ENCODE peak calls at places on chromosomes 16 and 17, in seven cellular contexts. One of them, this sample, is unnamed. For H3K4me1 and H3K9me3, the result is how much of the 10 kb centered on the place peaks cover.

GRCh38 chr17:13429201-13429600 is 172.5 kb downstream of the HS3ST3A1 start:
- DNase-seq in ovary: no peak
- DNase-seq in left ventricle myocardium inferior: no peak
- DNase-seq in suprapubic skin: no peak
- DNase-seq in mucosa of descending colon: no peak
- DNase-seq in fibroblast of lung: peak
- DNase-seq in spleen: no peak
- DNase-seq in this sample: no peak

GRCh38 chr17:32264140-32264799 is 1.4 kb upstream of the RHBDL3 start:
- DNase-seq in ovary: no peak
- DNase-seq in left ventricle myocardium inferior: no peak
- DNase-seq in suprapubic skin: no peak
- DNase-seq in mucosa of descending colon: no peak
- DNase-seq in fibroblast of lung: no peak
- DNase-seq in spleen: no peak
- DNase-seq in this sample: no peak

GRCh38 chr16:84234656-84235285 is 5.0 kb downstream of the KCNG4 start:
- DNase-seq in ovary: peak
- DNase-seq in left ventricle myocardium inferior: no peak
- DNase-seq in suprapubic skin: no peak
- DNase-seq in mucosa of descending colon: no peak
- DNase-seq in fibroblast of lung: peak
- DNase-seq in spleen: no peak
- DNase-seq in this sample: no peak

GRCh38 chr17:78958556-78959191 is 21.0 kb downstream of the LGALS3BP start:
- DNase-seq in ovary: no peak
- DNase-seq in left ventricle myocardium inferior: no peak
- DNase-seq in suprapubic skin: no peak
- DNase-seq in mucosa of descending colon: peak
- DNase-seq in fibroblast of lung: no peak
- DNase-seq in spleen: no peak
- DNase-seq in this sample: no peak

GRCh38 chr17:82440991-82441627 is 9.4 kb downstream of the CYBC1 start:
- DNase-seq in ovary: no peak
- DNase-seq in left ventricle myocardium inferior: no peak
- DNase-seq in suprapubic skin: no peak
- DNase-seq in mucosa of descending colon: peak
- DNase-seq in fibroblast of lung: peak
- DNase-seq in spleen: peak
- DNase-seq in this sample: no peak

GRCh38 chr17:17376362-17376761 is 73.2 kb downstream of the NT5M start:
- DNase-seq in ovary: no peak
- DNase-seq in left ventricle myocardium inferior: no peak
- DNase-seq in suprapubic skin: no peak
- DNase-seq in mucosa of descending colon: no peak
- DNase-seq in fibroblast of lung: peak
- DNase-seq in spleen: peak
- DNase-seq in this sample: no peak

GRCh38 chr17:70172921-70173320 is 3.6 kb downstream of the KCNJ2 start:
- DNase-seq in ovary: no peak
- DNase-seq in left ventricle myocardium inferior: no peak
- DNase-seq in suprapubic skin: no peak
- DNase-seq in mucosa of descending colon: no peak
- DNase-seq in fibroblast of lung: no peak
- DNase-seq in spleen: no peak
- DNase-seq in this sample: no peak

GRCh38 chr17:1216209-1216937 is 36.6 kb upstream of the ABR start:
- DNase-seq in ovary: no peak
- DNase-seq in left ventricle myocardium inferior: no peak
- DNase-seq in suprapubic skin: no peak
- DNase-seq in mucosa of descending colon: no peak
- DNase-seq in fibroblast of lung: no peak
- DNase-seq in spleen: peak
- DNase-seq in this sample: no peak

GRCh38 chr17:77882481-77883212 is 75.9 kb upstream of the TNRC6C start:
- DNase-seq in ovary: no peak
- DNase-seq in left ventricle myocardium inferior: peak
- DNase-seq in suprapubic skin: no peak
- DNase-seq in mucosa of descending colon: peak
- DNase-seq in fibroblast of lung: peak
- DNase-seq in spleen: peak
- DNase-seq in this sample: no peak

GRCh38 chr17:77898521-77899434 is 59.7 kb upstream of the TNRC6C start:
- DNase-seq in ovary: peak
- DNase-seq in left ventricle myocardium inferior: no peak
- DNase-seq in suprapubic skin: no peak
- DNase-seq in mucosa of descending colon: no peak
- DNase-seq in fibroblast of lung: no peak
- DNase-seq in spleen: no peak
- DNase-seq in this sample: no peak

GRCh38 chr16:8080817-8081216 is 509.5 kb downstream of the TMEM114 start:
- DNase-seq in ovary: no peak
- DNase-seq in left ventricle myocardium inferior: no peak
- DNase-seq in suprapubic skin: no peak
- DNase-seq in mucosa of descending colon: no peak
- DNase-seq in fibroblast of lung: no peak
- DNase-seq in spleen: no peak
- DNase-seq in this sample: no peak

GRCh38 chr16:85366031-85366763 is 246.9 kb upstream of the GSE1 start:
- DNase-seq in ovary: no peak
- DNase-seq in left ventricle myocardium inferior: no peak
- DNase-seq in suprapubic skin: no peak
- DNase-seq in mucosa of descending colon: no peak
- DNase-seq in fibroblast of lung: peak
- DNase-seq in spleen: no peak
- DNase-seq in this sample: no peak

GRCh38 chr16:83926726-83927397 is 26.2 kb upstream of the OSGIN1 start:
- DNase-seq in ovary: peak
- DNase-seq in left ventricle myocardium inferior: peak
- DNase-seq in suprapubic skin: no peak
- DNase-seq in mucosa of descending colon: peak
- DNase-seq in fibroblast of lung: peak
- DNase-seq in spleen: peak
- DNase-seq in this sample: peak

GRCh38 chr17:73625975-73626706 is 18.1 kb downstream of the SDK2 start:
- DNase-seq in ovary: no peak
- DNase-seq in left ventricle myocardium inferior: peak
- DNase-seq in suprapubic skin: no peak
- DNase-seq in mucosa of descending colon: no peak
- DNase-seq in fibroblast of lung: no peak
- DNase-seq in spleen: peak
- DNase-seq in this sample: no peak

GRCh38 chr17:40309031-40309937 is at the start of gene RARA:
- DNase-seq in ovary: peak
- DNase-seq in left ventricle myocardium inferior: peak
- DNase-seq in suprapubic skin: peak
- DNase-seq in mucosa of descending colon: peak
- DNase-seq in fibroblast of lung: peak
- DNase-seq in spleen: peak
- DNase-seq in this sample: no peak

GRCh38 chr16:47928008-47928407 is 227.8 kb downstream of the ABCC12 start:
- DNase-seq in ovary: no peak
- DNase-seq in left ventricle myocardium inferior: no peak
- DNase-seq in suprapubic skin: no peak
- DNase-seq in mucosa of descending colon: peak
- DNase-seq in fibroblast of lung: no peak
- DNase-seq in spleen: no peak
- DNase-seq in this sample: no peak

DNA sequence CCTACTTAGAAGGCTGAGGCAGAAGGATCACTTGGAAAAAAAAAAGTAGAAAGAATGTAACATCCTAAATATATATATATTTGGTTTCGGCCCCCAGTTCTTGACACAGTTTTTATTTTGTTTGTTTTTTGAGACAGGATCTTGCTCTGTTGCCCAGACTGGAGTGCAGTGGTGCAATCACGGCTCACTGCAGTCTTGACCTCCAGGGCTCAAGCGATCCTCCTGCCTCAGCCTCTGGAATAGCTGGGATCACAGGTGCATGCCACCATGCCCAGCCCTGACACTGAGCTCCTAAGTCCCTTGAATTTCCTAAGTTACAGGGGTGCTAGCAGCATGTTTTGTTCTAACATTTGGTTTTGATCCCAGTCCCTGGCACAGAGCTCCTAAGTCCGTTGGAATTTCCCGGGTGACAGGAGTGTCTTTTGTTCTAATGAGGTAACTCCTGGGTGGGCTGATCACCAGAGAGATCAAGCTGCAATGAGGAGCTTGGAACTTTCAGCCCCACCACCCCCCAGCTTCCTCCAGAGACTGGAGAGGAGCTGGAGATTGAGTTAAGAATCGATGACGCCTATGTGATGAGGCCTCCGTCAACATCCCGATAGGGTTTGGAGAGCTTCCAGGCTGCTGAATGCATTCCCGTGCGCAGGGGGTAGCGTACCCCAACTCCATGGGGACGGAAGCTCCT is 20.0 kb downstream of the MXRA7 start:
- DNase-seq in ovary: peak
- DNase-seq in left ventricle myocardium inferior: no peak
- DNase-seq in suprapubic skin: no peak
- DNase-seq in mucosa of descending colon: no peak
- DNase-seq in fibroblast of lung: no peak
- DNase-seq in spleen: peak
- DNase-seq in this sample: no peak
- H3K4me1 ChIP-seq in ovary: under half
- H3K4me1 ChIP-seq in left ventricle myocardium inferior: half or more
- H3K4me1 ChIP-seq in suprapubic skin: half or more
- H3K4me1 ChIP-seq in mucosa of descending colon: under half
- H3K4me1 ChIP-seq in fibroblast of lung: under half
- H3K4me1 ChIP-seq in spleen: under half
- H3K4me1 ChIP-seq in this sample: half or more

DNA sequence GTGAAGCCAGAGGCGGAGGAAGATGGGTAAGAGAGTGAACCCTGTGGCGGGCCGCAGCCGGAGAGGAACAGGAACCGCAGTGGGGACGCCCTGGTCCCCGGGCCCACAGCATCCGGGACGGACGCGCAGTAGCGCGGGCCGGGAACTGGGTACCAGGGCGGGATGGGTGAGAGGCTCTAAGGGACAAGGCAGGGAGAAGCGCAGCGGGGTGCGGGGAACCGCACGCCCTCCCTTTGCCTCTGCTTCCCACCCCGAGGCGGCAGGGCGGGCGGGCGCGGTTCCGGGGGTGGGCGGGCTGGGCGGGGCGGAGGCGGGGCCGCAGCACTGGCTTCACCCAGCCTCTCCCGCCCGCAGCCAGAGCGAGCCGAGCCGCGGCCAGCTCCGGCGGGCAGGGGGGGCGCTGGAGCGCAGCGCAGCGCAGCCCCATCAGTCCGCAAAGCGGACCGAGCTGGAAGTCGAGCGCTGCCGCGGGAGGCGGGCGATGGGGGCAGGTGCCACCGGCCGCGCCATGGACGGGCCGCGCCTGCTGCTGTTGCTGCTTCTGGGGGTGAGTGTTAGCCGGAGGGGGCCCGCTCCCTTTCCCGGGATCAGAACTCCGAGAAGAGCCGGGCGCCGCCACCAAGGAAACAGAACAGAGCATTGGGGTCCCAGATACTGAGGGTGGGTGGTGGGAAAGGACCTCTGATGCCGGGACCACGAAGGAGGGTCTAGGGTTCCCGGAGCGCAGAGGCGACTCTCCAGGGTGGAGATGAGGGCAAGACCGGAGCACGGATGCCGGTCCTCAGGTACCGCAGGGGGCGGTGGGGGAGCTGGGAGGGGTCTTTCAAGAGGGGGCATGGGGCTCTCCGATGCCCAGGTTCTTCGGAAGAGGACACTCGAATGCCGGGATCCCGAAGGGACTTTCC is at the start of gene NGFR:
- DNase-seq in ovary: peak
- DNase-seq in left ventricle myocardium inferior: peak
- DNase-seq in suprapubic skin: no peak
- DNase-seq in mucosa of descending colon: peak
- DNase-seq in fibroblast of lung: no peak
- DNase-seq in spleen: peak
- DNase-seq in this sample: no peak
- TF ChIP-seq CTCF in ovary: no peak
- TF ChIP-seq CTCF in left ventricle myocardium inferior: no peak
- TF ChIP-seq CTCF in suprapubic skin: no peak
- TF ChIP-seq CTCF in mucosa of descending colon: no peak
- TF ChIP-seq CTCF in fibroblast of lung: no peak
- TF ChIP-seq CTCF in spleen: no peak
- TF ChIP-seq CTCF in this sample: no peak

GRCh38 chr16:10412935-10413601 is 27.2 kb downstream of the ATF7IP2 start:
- DNase-seq in ovary: no peak
- DNase-seq in left ventricle myocardium inferior: no peak
- DNase-seq in suprapubic skin: no peak
- DNase-seq in mucosa of descending colon: no peak
- DNase-seq in fibroblast of lung: no peak
- DNase-seq in spleen: no peak
- DNase-seq in this sample: no peak

GRCh38 chr16:10405386-10405939 is 19.6 kb downstream of the ATF7IP2 start:
- DNase-seq in ovary: no peak
- DNase-seq in left ventricle myocardium inferior: no peak
- DNase-seq in suprapubic skin: no peak
- DNase-seq in mucosa of descending colon: no peak
- DNase-seq in fibroblast of lung: no peak
- DNase-seq in spleen: no peak
- DNase-seq in this sample: no peak

GRCh38 chr16:10410469-10410868 is 24.6 kb downstream of the ATF7IP2 start:
- DNase-seq in ovary: no peak
- DNase-seq in left ventricle myocardium inferior: no peak
- DNase-seq in suprapubic skin: no peak
- DNase-seq in mucosa of descending colon: no peak
- DNase-seq in fibroblast of lung: no peak
- DNase-seq in spleen: no peak
- DNase-seq in this sample: no peak

GRCh38 chr16:10402975-10403374 is 17.1 kb downstream of the ATF7IP2 start:
- DNase-seq in ovary: no peak
- DNase-seq in left ventricle myocardium inferior: no peak
- DNase-seq in suprapubic skin: no peak
- DNase-seq in mucosa of descending colon: no peak
- DNase-seq in fibroblast of lung: no peak
- DNase-seq in spleen: no peak
- DNase-seq in this sample: no peak

DNA sequence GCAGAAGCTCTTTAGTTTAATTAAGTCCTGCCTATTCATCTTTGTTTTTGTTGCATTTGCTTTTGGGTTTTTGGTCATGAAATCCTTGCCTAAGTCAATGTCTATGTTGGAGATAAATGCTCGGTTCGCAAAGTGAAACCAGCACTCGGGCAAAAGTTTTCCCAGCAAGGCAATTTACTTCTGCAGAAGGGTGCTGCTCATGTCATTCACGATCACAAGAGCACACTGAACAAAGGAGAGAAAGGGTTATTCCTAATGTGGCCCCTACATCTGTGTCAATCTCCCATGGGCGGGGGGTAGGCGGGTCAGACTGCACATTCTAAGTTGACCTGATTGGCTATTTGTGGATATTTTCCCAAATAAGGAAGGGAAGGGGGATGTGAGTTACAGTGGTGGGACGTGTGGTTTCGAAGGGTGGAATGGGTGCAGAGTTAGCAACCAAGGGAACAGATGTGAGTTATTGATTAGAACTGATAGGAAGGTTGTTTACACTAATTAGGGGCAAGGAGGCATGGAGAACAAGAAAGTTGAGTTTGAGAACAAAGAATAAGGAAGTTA is 23.0 kb downstream of the ATF7IP2 start:
- DNase-seq in ovary: no peak
- DNase-seq in left ventricle myocardium inferior: no peak
- DNase-seq in suprapubic skin: no peak
- DNase-seq in mucosa of descending colon: no peak
- DNase-seq in fibroblast of lung: no peak
- DNase-seq in spleen: no peak
- DNase-seq in this sample: no peak
- H3K9me3 ChIP-seq in ovary: under half
- H3K9me3 ChIP-seq in left ventricle myocardium inferior: half or more
- H3K9me3 ChIP-seq in suprapubic skin: under half
- H3K9me3 ChIP-seq in mucosa of descending colon: half or more
- H3K9me3 ChIP-seq in fibroblast of lung: under half
- H3K9me3 ChIP-seq in spleen: half or more
- H3K9me3 ChIP-seq in this sample: under half

GRCh38 chr17:80397686-80398085 is 17.3 kb upstream of the ENDOV start:
- DNase-seq in ovary: no peak
- DNase-seq in left ventricle myocardium inferior: no peak
- DNase-seq in suprapubic skin: no peak
- DNase-seq in mucosa of descending colon: no peak
- DNase-seq in fibroblast of lung: no peak
- DNase-seq in spleen: no peak
- DNase-seq in this sample: no peak
- H3K4me1 ChIP-seq in ovary: under half
- H3K4me1 ChIP-seq in left ventricle myocardium inferior: under half
- H3K4me1 ChIP-seq in suprapubic skin: under half
- H3K4me1 ChIP-seq in mucosa of descending colon: under half
- H3K4me1 ChIP-seq in fibroblast of lung: under half
- H3K4me1 ChIP-seq in spleen: under half
- H3K4me1 ChIP-seq in this sample: under half